ENCODE peak calls at places on chromosomes 4 and X, in ten cellular contexts. E, M, Y, F, G, L, I, Q, B and Z are unnamed samples.

GRCh38 chr4:7770675-7771050 is 169.0 kb downstream of the AFAP1 start:
- DNase-seq in M (no peak), E (no peak), L (no peak), Y (no peak), F (peak; percentile 54), Q (no peak), B (no peak), I (no peak), G (no peak), Z (no peak)

GRCh38 chrX:13597928-13598327 is 28.5 kb downstream of the EGFL6 start:
- DNase-seq in L (no peak), F (no peak), Y (no peak), E (peak; percentile 88), I (no peak), B (peak; percentile 21), M (no peak), Q (no peak), G (peak; percentile 6), Z (no peak)

GRCh38 chr4:1201851-1202525 is 29.6 kb upstream of the SPON2 start:
- DNase-seq in I (peak; percentile 15), G (peak; percentile 95), Y (peak; percentile 54), L (no peak), B (peak; percentile 45), Q (peak; percentile 65), E (peak; percentile 98), M (peak; percentile 73), F (peak; percentile 73), Z (peak; percentile 91)

GRCh38 chrX:2479420-2479780 is 21.4 kb downstream of the DHRSX start:
- DNase-seq in B (no peak), M (no peak), Q (no peak), G (no peak), Y (no peak), L (no peak), I (no peak), F (no peak), E (no peak), Z (no peak)

GRCh38 chr4:84530871-84531270 is 31.8 kb upstream of the NKX6-1 start:
- DNase-seq in G (peak; percentile 19), B (no peak), F (no peak), E (peak; percentile 10), I (no peak), L (peak; percentile 10), M (no peak), Y (no peak), Q (no peak), Z (no peak)

GRCh38 chr4:158036998-158037397 is 135.8 kb downstream of the GASK1B start:
- DNase-seq in M (no peak), E (no peak), G (no peak), Q (no peak), B (no peak), F (no peak), Y (no peak), L (no peak), I (no peak), Z (no peak)

GRCh38 chr4:67437974-67438713 is 107.2 kb downstream of the CENPC start:
- DNase-seq in I (no peak), L (no peak), B (no peak), G (peak; percentile 85), M (no peak), E (peak; percentile 76), Q (no peak), Y (no peak), F (no peak), Z (peak; percentile 43)

GRCh38 chr4:954211-955020 is 19.0 kb downstream of the DGKQ start:
- DNase-seq in Q (no peak), E (no peak), L (no peak), Y (no peak), B (no peak), F (peak; percentile 46), M (no peak), G (no peak), I (no peak), Z (no peak)

GRCh38 chr4:165088366-165088765 is 24.3 kb downstream of the TMEM192 start:
- DNase-seq in E (no peak), Q (no peak), I (no peak), F (no peak), G (no peak), B (no peak), L (no peak), Y (no peak), M (no peak), Z (no peak)

GRCh38 chr4:150411527-150411926 is 170.4 kb upstream of the MAB21L2 start:
- DNase-seq in Q (no peak), F (no peak), G (no peak), E (no peak), B (no peak), M (no peak), I (no peak), Y (no peak), L (no peak), Z (no peak)

GRCh38 chr4:8912089-8912455 is 40.4 kb upstream of the HMX1 start:
- DNase-seq in Y (no peak), L (no peak), B (no peak), Q (no peak), E (no peak), M (peak; percentile 7), G (no peak), F (no peak), I (no peak), Z (no peak)

GRCh38 chr4:5750052-5750950 is 39.3 kb downstream of the EVC start:
- DNase-seq in G (peak; percentile 84), I (no peak), L (peak; percentile 66), E (peak; percentile 65), B (no peak), Y (no peak), F (peak; percentile 23), M (no peak), Q (no peak), Z (no peak)

GRCh38 chrX:153944140-153944799 is at the start of gene RENBP:
- DNase-seq in G (no peak), M (peak; percentile 39), Y (peak; percentile 46), Q (no peak), F (peak; percentile 81), I (peak; percentile 32), B (no peak), E (no peak), L (no peak), Z (no peak)

GRCh38 chr4:53453385-53453784 is 75.9 kb downstream of the FIP1L1 start:
- DNase-seq in Y (no peak), M (no peak), Q (no peak), I (no peak), L (no peak), G (peak; percentile 15), B (no peak), E (no peak), F (no peak), Z (no peak)

GRCh38 chrX:118928126-118928525 is 46.3 kb upstream of the LONRF3 start:
- DNase-seq in L (peak; percentile 0), Q (no peak), I (no peak), G (no peak), M (no peak), B (no peak), Y (no peak), E (no peak), F (no peak), Z (no peak)

GRCh38 chr4:48780867-48781219 is 764 bp upstream of the FRYL start:
- DNase-seq in E (peak; percentile 49), F (no peak), M (peak; percentile 52), I (no peak), G (peak; percentile 43), Q (no peak), L (no peak), Y (peak; percentile 49), B (peak; percentile 48), Z (peak; percentile 59)

GRCh38 chr4:143531773-143532491 is 18.4 kb downstream of the SMARCA5 start:
- DNase-seq in Y (no peak), M (no peak), L (no peak), I (no peak), F (no peak), B (no peak), E (peak; percentile 24), Q (no peak), G (peak; percentile 73), Z (no peak)

GRCh38 chr4:80017125-80017854 is 55.7 kb downstream of the ANTXR2 start:
- DNase-seq in F (no peak), E (peak; percentile 82), Y (no peak), I (no peak), Q (no peak), L (peak; percentile 66), G (peak; percentile 96), M (no peak), B (no peak), Z (peak; percentile 84)

GRCh38 chr4:52588771-52589591 is 70.1 kb downstream of the USP46 start:
- DNase-seq in E (peak; percentile 76), Y (no peak), B (no peak), F (no peak), G (peak; percentile 97), M (no peak), L (no peak), Q (no peak), I (no peak), Z (peak; percentile 36)

DNA sequence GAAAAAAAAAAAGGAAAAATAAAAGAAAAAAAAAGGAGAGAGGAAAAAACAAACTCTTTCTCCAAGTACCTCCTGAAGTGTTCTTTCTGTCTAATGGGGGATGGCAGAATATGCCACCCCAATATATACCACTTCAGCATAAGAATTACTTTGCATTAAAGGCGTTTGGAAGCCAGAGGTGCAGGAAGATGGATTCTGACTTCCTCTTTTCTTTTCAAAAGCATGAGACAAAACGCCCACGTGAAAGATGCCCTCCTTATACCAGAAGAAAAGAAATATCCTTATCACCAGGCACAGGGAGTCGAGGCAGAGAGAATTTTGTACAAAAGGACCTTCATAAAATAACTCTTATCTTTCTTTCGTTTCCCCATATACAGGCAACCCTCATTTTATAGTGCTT is 40.9 kb downstream of the COX18 start:
- DNase-seq in Y (no peak), L (no peak), M (no peak), F (no peak), G (no peak), Q (no peak), E (no peak), I (no peak), B (no peak), Z (peak; percentile 11)
- H3K4me3 ChIP-seq in Y (no peak overlapping the region), L (no peak overlapping the region), M (no peak overlapping the region), F (no peak overlapping the region), G (no peak overlapping the region), Q (no peak overlapping the region), E (no peak overlapping the region), I (no peak overlapping the region), B (no peak overlapping the region), Z (no peak overlapping the region)

GRCh38 chrX:50448565-50448964 is 22.1 kb downstream of the DGKK start:
- DNase-seq in B (no peak), Q (no peak), Y (peak; percentile 2), I (no peak), M (no peak), G (peak; percentile 1), F (no peak), L (no peak), E (no peak), Z (peak; percentile 71)
- TF ChIP-seq CTCF in B (no peak), Q (peak; percentile 23), Y (peak; percentile 51), I (no peak), M (no peak), G (no peak), F (no peak), L (no peak), E (no peak), Z (peak; percentile 44)

GRCh38 chrX:43880439-43880838 is 1.8 kb downstream of the MAOB start:
- DNase-seq in B (no peak), Q (no peak), L (no peak), F (no peak), E (no peak), M (no peak), I (no peak), G (no peak), Y (no peak), Z (no peak)
- H3K4me3 ChIP-seq in B (no peak overlapping the region), Q (no peak overlapping the region), L (no peak overlapping the region), F (peak overlapping the region; percentile 59), E (no peak overlapping the region), M (no peak overlapping the region), I (no peak overlapping the region), G (no peak overlapping the region), Y (no peak overlapping the region), Z (no peak overlapping the region)

GRCh38 chr4:130028552-130028951 is 932.6 kb downstream of the C4orf33 start:
- DNase-seq in B (no peak), Q (peak; percentile 33), Y (peak; percentile 81), F (no peak), I (no peak), M (no peak), G (no peak), E (no peak), L (no peak), Z (peak; percentile 78)
- TF ChIP-seq CTCF in B (no peak), Q (no peak), Y (peak; percentile 34), F (no peak), I (no peak), M (no peak), G (no peak), E (no peak), L (no peak), Z (no peak)